ENCODE peak calls at places on chromosomes 12 and 14, in ten cellular contexts. A, H, L, K, T, U, C, I, Q and F are unnamed samples.

GRCh38 chr12:126663304-126664094 is 1598.3 kb downstream of the AACS start:
- DNase-seq in H (peak), Q (no peak), A (peak), K (peak), T (no peak), I (no peak), U (peak), C (no peak), L (peak), F (no peak)

GRCh38 chr12:20865873-20866272 is 55.4 kb downstream of the SLCO1B3 start:
- DNase-seq in H (no peak), Q (no peak), I (no peak), U (no peak), T (no peak), C (no peak), A (no peak), K (no peak), L (no peak), F (no peak)

GRCh38 chr12:62931481-62931880 is 3.5 kb downstream of the PPM1H start:
- DNase-seq in I (no peak), L (no peak), T (no peak), U (no peak), C (no peak), H (no peak), A (no peak), K (no peak), Q (no peak), F (no peak)

GRCh38 chr12:10130042-10130441 is at the start of gene CLEC7A:
- DNase-seq in L (no peak), K (no peak), A (no peak), I (no peak), Q (no peak), C (no peak), U (peak), H (no peak), T (no peak), F (no peak)

GRCh38 chr12:122117979-122118378 is 39.4 kb downstream of the MLXIP start:
- DNase-seq in U (no peak), Q (peak), C (no peak), T (no peak), A (no peak), K (no peak), I (no peak), H (no peak), L (no peak), F (no peak)

GRCh38 chr14:51328942-51329350 is 88.9 kb downstream of the TMX1 start:
- DNase-seq in C (peak), U (peak), T (no peak), Q (peak), H (no peak), L (no peak), K (no peak), I (no peak), A (no peak), F (no peak)

GRCh38 chr14:36423430-36423829 is 96.6 kb downstream of the NKX2-1 start:
- DNase-seq in Q (no peak), K (no peak), I (no peak), C (no peak), H (no peak), U (no peak), T (no peak), A (no peak), L (no peak), F (no peak)

GRCh38 chr12:6067152-6067916 is 57.1 kb downstream of the VWF start:
- DNase-seq in I (no peak), T (no peak), K (no peak), U (no peak), L (no peak), H (peak), A (peak), C (no peak), Q (no peak), F (no peak)

GRCh38 chr12:95371571-95371970 is 102.4 kb upstream of the METAP2 start:
- DNase-seq in A (no peak), U (no peak), T (no peak), I (no peak), C (peak), L (no peak), Q (no peak), K (no peak), H (no peak), F (no peak)

GRCh38 chr12:72313757-72314270 is 41.6 kb downstream of the TRHDE start:
- DNase-seq in K (no peak), T (no peak), L (no peak), C (no peak), H (peak), Q (no peak), A (no peak), U (no peak), I (no peak), F (no peak)

GRCh38 chr12:5003025-5003666 is 40.5 kb upstream of the KCNA5 start:
- DNase-seq in L (peak), T (peak), I (peak), A (peak), Q (peak), K (peak), U (peak), H (peak), C (peak), F (no peak)

GRCh38 chr12:113149361-113150150 is at the start of gene CFAP73:
- DNase-seq in L (peak), A (peak), H (peak), U (peak), K (peak), C (peak), I (peak), T (peak), Q (no peak), F (peak)
- TF ChIP-seq CTCF in L (no peak), A (peak), H (peak), U (no peak), K (no peak), C (peak), I (no peak), T (no peak), Q (no peak), F (no peak)

DNA sequence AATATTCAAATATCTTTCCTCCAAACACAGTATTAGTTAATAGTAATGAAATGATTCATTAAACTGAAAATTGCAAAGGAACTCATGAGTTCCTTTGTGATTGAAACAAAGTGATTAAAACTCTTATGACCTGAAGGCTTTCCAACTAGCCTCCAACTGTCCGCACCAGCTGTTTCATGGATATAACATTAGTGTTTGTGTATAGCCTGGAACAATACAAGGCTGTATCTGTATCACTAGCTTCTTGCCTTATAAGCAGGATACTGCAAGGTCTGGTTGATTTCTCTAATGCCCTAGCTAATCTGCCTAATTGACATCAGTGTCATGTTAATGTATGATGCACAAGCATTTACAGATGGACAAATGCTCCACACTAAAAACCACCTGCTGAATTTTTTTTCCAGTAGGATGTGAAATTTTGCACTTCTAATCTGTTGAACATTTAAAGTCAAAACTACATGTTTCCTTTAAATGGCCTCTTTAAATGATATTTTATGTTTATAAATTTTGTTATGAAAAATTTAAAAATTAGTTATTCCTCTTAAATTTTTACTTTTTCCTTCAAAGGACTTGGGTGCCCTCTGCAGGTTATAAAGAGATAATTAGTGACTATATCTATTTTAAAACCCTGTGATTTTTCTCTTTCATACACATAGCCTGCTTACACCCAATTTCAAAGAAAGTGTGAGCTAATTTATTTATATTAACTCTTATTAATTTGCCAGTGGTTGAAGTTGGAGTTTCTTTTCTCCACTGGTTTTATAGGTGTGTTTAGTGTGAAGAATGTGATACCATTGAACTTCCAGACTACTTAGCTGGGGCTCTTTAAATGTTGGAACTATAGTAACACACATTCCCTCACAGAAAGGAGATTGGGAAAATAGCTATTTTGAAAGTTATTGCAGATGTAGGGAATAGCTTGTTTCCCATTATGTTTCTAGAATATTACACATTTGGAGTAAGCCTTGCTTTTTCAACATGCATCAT is 25.4 kb downstream of the AP5M1 start:
- DNase-seq in C (peak), U (no peak), T (no peak), I (no peak), A (no peak), L (no peak), H (peak), Q (no peak), K (no peak), F (no peak)
- TF ChIP-seq CTCF in C (peak), U (peak), T (peak), I (peak), A (peak), L (peak), H (peak), Q (no peak), K (peak), F (peak)

GRCh38 chr12:108713471-108713870 is 17.8 kb downstream of the CORO1C start:
- DNase-seq in I (no peak), U (no peak), L (no peak), A (no peak), T (no peak), Q (no peak), C (no peak), K (no peak), H (no peak), F (no peak)
- TF ChIP-seq CTCF in I (no peak), U (no peak), L (no peak), A (no peak), T (no peak), Q (no peak), C (no peak), K (no peak), H (no peak), F (no peak)

GRCh38 chr12:69130064-69130463 is 109.3 kb upstream of the CPSF6 start:
- DNase-seq in L (no peak), T (no peak), U (no peak), K (no peak), Q (no peak), A (no peak), I (no peak), H (no peak), C (peak), F (no peak)
- TF ChIP-seq CTCF in L (no peak), T (no peak), U (no peak), K (no peak), Q (no peak), A (no peak), I (no peak), H (peak), C (peak), F (no peak)

GRCh38 chr14:93970589-93970966 is 5.8 kb downstream of the ASB2 start:
- DNase-seq in U (peak), Q (no peak), L (peak), H (peak), I (no peak), A (no peak), C (no peak), T (no peak), K (no peak), F (no peak)
- TF ChIP-seq CTCF in U (peak), Q (peak), L (peak), H (peak), I (peak), A (peak), C (no peak), T (peak), K (peak), F (no peak)

DNA sequence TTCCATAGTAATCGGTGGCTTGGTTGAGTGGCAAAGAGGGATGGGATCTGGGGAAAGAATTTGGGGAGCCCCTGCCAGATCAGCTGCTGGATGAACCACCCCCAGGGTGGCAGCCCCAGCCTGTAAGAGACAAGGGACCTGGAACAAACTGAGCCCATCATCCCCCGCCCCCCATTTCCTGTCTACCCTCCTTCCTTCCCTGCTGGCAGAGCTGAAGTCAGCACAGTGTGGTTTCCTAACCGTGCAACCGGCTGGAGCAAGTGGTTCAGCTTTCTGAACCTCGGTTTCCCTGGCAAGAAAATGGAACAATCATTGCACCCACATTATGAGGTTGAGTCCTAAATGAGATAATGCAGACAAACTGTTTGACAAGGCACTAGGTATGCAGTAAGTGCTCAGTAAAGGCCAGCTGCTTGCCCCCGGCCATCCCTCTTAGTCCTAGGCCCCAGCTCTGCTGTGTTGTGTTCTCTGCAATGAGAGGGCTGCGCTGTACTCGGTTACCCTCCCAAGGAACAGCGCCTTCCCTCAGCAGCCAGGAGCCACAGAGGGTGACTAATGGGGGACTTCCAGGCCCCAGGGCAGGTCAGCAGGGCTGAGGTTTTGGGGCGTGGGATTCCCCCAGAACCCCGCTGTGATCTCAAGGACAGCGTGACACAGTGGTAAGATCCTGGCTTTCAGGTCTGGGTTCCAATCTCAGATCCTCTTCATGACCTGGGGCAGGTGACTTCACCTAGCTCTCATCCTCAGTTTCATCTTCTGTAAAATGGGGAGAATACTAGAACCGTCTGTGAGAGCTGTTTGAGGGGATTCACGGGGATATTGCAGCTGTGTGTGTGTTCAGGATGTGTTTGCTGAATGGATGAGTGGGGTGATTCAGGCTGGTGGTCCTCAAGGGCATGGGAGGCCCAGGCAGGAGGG is 16.5 kb downstream of the SELPLG start:
- DNase-seq in T (no peak), C (peak), L (no peak), H (no peak), A (no peak), U (no peak), I (peak), Q (no peak), K (no peak), F (no peak)
- TF ChIP-seq CTCF in T (no peak), C (no peak), L (no peak), H (no peak), A (no peak), U (no peak), I (no peak), Q (no peak), K (no peak), F (no peak)

GRCh38 chr12:124098887-124099286 is 125.9 kb downstream of the ZNF664 start:
- DNase-seq in U (no peak), T (no peak), L (no peak), H (no peak), K (peak), Q (no peak), C (no peak), I (peak), A (no peak), F (no peak)
- TF ChIP-seq CTCF in U (no peak), T (no peak), L (no peak), H (no peak), K (no peak), Q (no peak), C (no peak), I (no peak), A (no peak), F (no peak)

GRCh38 chr14:56868660-56869059 is 58.4 kb upstream of the OTX2 start:
- DNase-seq in H (no peak), L (no peak), Q (no peak), T (no peak), I (no peak), C (no peak), A (no peak), U (no peak), K (no peak), F (no peak)

GRCh38 chr14:56875104-56875675 is 64.9 kb upstream of the OTX2 start:
- DNase-seq in U (no peak), A (no peak), H (no peak), I (no peak), C (no peak), K (no peak), T (no peak), Q (no peak), L (no peak), F (no peak)

GRCh38 chr14:56870336-56870735 is 60.1 kb upstream of the OTX2 start:
- DNase-seq in K (no peak), U (no peak), I (no peak), Q (no peak), L (no peak), C (no peak), A (no peak), T (no peak), H (no peak), F (no peak)

GRCh38 chr14:56878766-56879165 is 68.5 kb upstream of the OTX2 start:
- DNase-seq in Q (no peak), U (no peak), H (no peak), C (no peak), L (no peak), I (no peak), K (no peak), T (no peak), A (no peak), F (no peak)

DNA sequence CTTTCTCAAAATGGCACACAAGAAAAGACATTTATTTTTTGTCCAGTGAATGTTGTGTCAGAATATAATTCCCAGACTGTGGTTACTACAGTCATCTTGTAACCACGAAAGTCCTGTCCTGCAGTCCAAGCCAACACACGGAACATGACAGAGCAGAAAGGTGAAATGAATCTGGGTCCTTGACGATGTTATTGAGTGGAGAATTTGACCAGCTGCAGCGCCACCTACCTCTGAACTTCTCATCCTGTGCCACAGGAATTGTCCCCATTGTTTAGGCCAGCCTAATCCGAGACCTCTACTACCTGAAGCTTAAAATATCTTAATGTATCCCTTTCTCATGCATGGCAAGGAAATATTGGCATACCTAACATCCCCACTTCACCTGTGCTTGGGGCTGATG is 64.1 kb upstream of the OTX2 start:
- DNase-seq in K (peak), T (no peak), Q (no peak), H (peak), L (peak), I (no peak), A (peak), C (no peak), U (peak), F (no peak)
- TF ChIP-seq CTCF in K (peak), T (no peak), Q (no peak), H (peak), L (peak), I (no peak), A (peak), C (no peak), U (peak), F (no peak)

GRCh38 chr14:49173765-49174373 is 412.3 kb downstream of the RPS29 start:
- DNase-seq in U (peak), L (peak), I (peak), A (peak), C (peak), H (peak), T (no peak), K (peak), Q (no peak), F (peak)
- TF ChIP-seq CTCF in U (peak), L (peak), I (peak), A (peak), C (peak), H (peak), T (peak), K (peak), Q (peak), F (peak)